ENCODE peak calls at places on chromosomes 3 and 15, in nine cellular contexts. Z is epithelial cell of esophagus; H is stimulated activated CD8-positive, alpha-beta memory T cell treated with anti-CD3 and anti-CD28 coated beads, Interleukin-15, amount 100 ng/mL, for 4 hours; X is islet precursor cell; B is NCI-H187 treated with DMSO at 0.1 percent for 48 hours; V is GM13977; M is activated naive CD4-positive, alpha-beta T cell; G is CD4-positive, alpha-beta T cell; W is activated CD8-positive, alpha-beta memory T cell treated with anti-CD3 and anti-CD28 coated beads for 1 hour. L is an unnamed sample.
A peak's percentile ranks its signal among the peaks of the same experiment; 100 is the strongest.

GRCh38 chr15:82851981-82852511 is 42.6 kb downstream of the WHAMM start:
- DNase-seq in Z (no peak), X (no peak), M (no peak), G (no peak), B (no peak), V (no peak), W (no peak), H (no peak), L (no peak)

GRCh38 chr15:82875411-82876003 is 66.1 kb downstream of the WHAMM start:
- DNase-seq in X (peak; percentile 42), W (no peak), V (no peak), B (no peak), G (no peak), H (no peak), M (no peak), Z (peak; percentile 78), L (no peak)

GRCh38 chr3:170961616-170962400 is 53.4 kb upstream of the EIF5A2 start:
- DNase-seq in H (no peak), W (no peak), V (no peak), G (no peak), B (no peak), M (no peak), X (no peak), Z (peak; percentile 49), L (peak; percentile 59)

GRCh38 chr15:73965094-73965729 is 26.9 kb downstream of the STOML1 start:
- DNase-seq in Z (no peak), W (no peak), B (no peak), V (no peak), G (no peak), X (peak; percentile 83), H (no peak), M (no peak), L (peak; percentile 68)

GRCh38 chr15:73989001-73989798 is 2.9 kb downstream of the STOML1 start:
- DNase-seq in Z (peak; percentile 84), H (no peak), W (no peak), X (no peak), V (no peak), M (no peak), G (no peak), B (no peak), L (no peak)

GRCh38 chr15:39056357-39056756 is 491.7 kb upstream of the RASGRP1 start:
- DNase-seq in X (no peak), H (no peak), Z (no peak), G (no peak), M (no peak), V (no peak), W (no peak), B (no peak), L (no peak)

GRCh38 chr15:40306908-40307307 is 827 bp downstream of the PLCB2 start:
- DNase-seq in Z (no peak), M (no peak), X (no peak), G (no peak), W (no peak), V (no peak), B (no peak), H (no peak), L (no peak)

GRCh38 chr3:39150803-39151631 is 2.4 kb downstream of the CSRNP1 start:
- DNase-seq in X (peak; percentile 99), Z (peak; percentile 90), G (no peak), V (no peak), M (peak; percentile 24), W (no peak), H (peak; percentile 41), B (no peak), L (peak; percentile 99)

L was measured in mesendoderm.